ENCODE peak calls at places on chromosome 12, in six cellular contexts. N, G, B, F, H and Y are unnamed samples.

GRCh38 chr12:70883855-70884254 is 36.7 kb downstream of the PTPRR start:
- DNase-seq in N (no peak), G (no peak), B (no peak), F (no peak), H (no peak), Y (no peak)

GRCh38 chr12:25052191-25053020 is 103.5 kb upstream of the BCAT1 start:
- DNase-seq in N (no peak), G (no peak), B (no peak), F (peak; percentile 31), H (peak; percentile 95), Y (no peak)

GRCh38 chr12:3263939-3264699 is 186.9 kb downstream of the TSPAN9 start:
- DNase-seq in N (no peak), G (no peak), B (no peak), F (no peak), H (no peak), Y (no peak)

GRCh38 chr12:112664569-112664968 is 127.0 kb upstream of the RPH3A start:
- DNase-seq in N (no peak), G (no peak), B (no peak), F (peak; percentile 1), H (no peak), Y (no peak)

GRCh38 chr12:84814664-84815245 is 97.8 kb downstream of the SLC6A15 start:
- DNase-seq in N (no peak), G (no peak), B (no peak), F (peak; percentile 48), H (no peak), Y (no peak)

GRCh38 chr12:111268738-111269572 is 99.9 kb downstream of the PHETA1 start:
- DNase-seq in N (no peak), G (no peak), B (no peak), F (no peak), H (peak; percentile 21), Y (no peak)

GRCh38 chr12:112179936-112180335 is 54.6 kb downstream of the TRAFD1 start:
- DNase-seq in N (no peak), G (no peak), B (no peak), F (no peak), H (no peak), Y (no peak)

GRCh38 chr12:89783321-89784060 is 74.9 kb upstream of the ATP2B1 start:
- DNase-seq in N (no peak), G (no peak), B (no peak), F (peak; percentile 59), H (no peak), Y (no peak)

GRCh38 chr12:112418596-112419268 is at the start of gene PTPN11:
- DNase-seq in N (peak; percentile 25), G (peak; percentile 73), B (peak; percentile 90), F (peak; percentile 65), H (peak; percentile 86), Y (peak; percentile 47)

GRCh38 chr12:3964404-3964803 is 91.2 kb upstream of the PARP11 start:
- DNase-seq in N (no peak), G (no peak), B (no peak), F (no peak), H (no peak), Y (no peak)

GRCh38 chr12:92032101-92032500 is 113.5 kb downstream of the BTG1 start:
- DNase-seq in N (no peak), G (no peak), B (no peak), F (no peak), H (no peak), Y (no peak)

GRCh38 chr12:47808049-47808448 is 11.7 kb downstream of the HDAC7 start:
- DNase-seq in N (no peak), G (peak; percentile 39), B (no peak), F (no peak), H (peak; percentile 94), Y (no peak)

GRCh38 chr12:100229036-100229635 is 28.5 kb downstream of the ACTR6 start:
- DNase-seq in N (no peak), G (no peak), B (no peak), F (peak; percentile 4), H (peak; percentile 21), Y (no peak)

GRCh38 chr12:101076940-101077351 is 133.1 kb downstream of the SLC5A8 start:
- DNase-seq in N (no peak), G (no peak), B (no peak), F (peak; percentile 64), H (no peak), Y (no peak)

GRCh38 chr12:121400332-121401139 is 618 bp downstream of the RNF34 start:
- DNase-seq in N (no peak), G (peak; percentile 40), B (peak; percentile 52), F (peak; percentile 23), H (peak; percentile 59), Y (no peak)

GRCh38 chr12:27468241-27468640 is 21.7 kb downstream of the SMCO2 start:
- DNase-seq in N (no peak), G (no peak), B (no peak), F (no peak), H (no peak), Y (no peak)

GRCh38 chr12:57603758-57604453 is 718 bp upstream of the DTX3 start:
- DNase-seq in N (no peak), G (no peak), B (no peak), F (peak; percentile 71), H (no peak), Y (peak; percentile 43)

GRCh38 chr12:128339121-128339520 is 72.2 kb downstream of the TMEM132C start:
- DNase-seq in N (no peak), G (no peak), B (no peak), F (no peak), H (no peak), Y (no peak)

GRCh38 chr12:45464699-45465098 is 248.8 kb downstream of the ANO6 start:
- DNase-seq in N (no peak), G (no peak), B (no peak), F (no peak), H (no peak), Y (no peak)

GRCh38 chr12:46342562-46343033 is 30.0 kb downstream of the SLC38A2 start:
- DNase-seq in N (no peak), G (no peak), B (no peak), F (peak; percentile 77), H (peak; percentile 48), Y (no peak)

GRCh38 chr12:53217049-53217929 is 10.2 kb upstream of the ITGB7 start:
- DNase-seq in N (no peak), G (no peak), B (no peak), F (peak; percentile 44), H (no peak), Y (no peak)

GRCh38 chr12:3685813-3686212 is 67.1 kb downstream of the CRACR2A start:
- DNase-seq in N (no peak), G (no peak), B (no peak), F (no peak), H (no peak), Y (no peak)

GRCh38 chr12:81811066-81811777 is 52.1 kb upstream of the PPFIA2 start:
- DNase-seq in N (no peak), G (no peak), B (no peak), F (peak; percentile 64), H (no peak), Y (no peak)

GRCh38 chr12:53959314-53959713 is 4.6 kb downstream of the HOXC12 start:
- DNase-seq in N (no peak), G (no peak), B (no peak), F (no peak), H (no peak), Y (no peak)